ENCODE peak calls at places on chromosomes 7 and 10, in five cellular contexts. K is A549, M is GM12878, C is body of pancreas, L is endothelial cell of umbilical vein. F is an unnamed sample.

GRCh38 chr7:126979722-126980121 is 273.0 kb downstream of the GRM8 start:
- DNase-seq in L (no peak), C (no peak), M (no peak), K (no peak), F (no peak)

GRCh38 chr10:34286136-34286739 is 528.9 kb downstream of the PARD3 start:
- DNase-seq in K (peak; percentile 61), L (no peak), C (no peak), M (no peak), F (no peak)

GRCh38 chr10:112915590-112916572 is 34.2 kb upstream of the TCF7L2 start:
- DNase-seq in M (peak; percentile 7), C (peak; percentile 53), L (no peak), K (peak; percentile 92), F (peak; percentile 62)

GRCh38 chr7:130379551-130380120 is 658 bp upstream of the CPA1 start:
- DNase-seq in M (no peak), L (no peak), K (no peak), C (peak; percentile 88), F (peak; percentile 77)

GRCh38 chr7:5419523-5420107 is 4.0 kb downstream of the TNRC18 start:
- DNase-seq in M (no peak), C (peak; percentile 50), L (peak; percentile 27), K (no peak), F (no peak)

GRCh38 chr7:114048386-114049235 is 129.8 kb upstream of the PPP1R3A start:
- DNase-seq in L (no peak), C (no peak), M (no peak), K (peak; percentile 5), F (no peak)

GRCh38 chr10:28256776-28257175 is 46.1 kb downstream of the MPP7 start:
- DNase-seq in L (no peak), M (no peak), C (no peak), K (no peak), F (no peak)

GRCh38 chr10:14405076-14406065 is 74.6 kb upstream of the FRMD4A start:
- DNase-seq in K (peak; percentile 24), C (no peak), M (no peak), L (no peak), F (no peak)

GRCh38 chr7:74272305-74273038 is 16.7 kb upstream of the CLIP2 start:
- DNase-seq in C (peak; percentile 79), K (peak; percentile 54), M (peak; percentile 97), L (peak; percentile 90), F (peak; percentile 93)

GRCh38 chr7:100373261-100373831 is at the start of gene PILRA:
- DNase-seq in L (no peak), C (no peak), K (no peak), M (no peak), F (no peak)

GRCh38 chr10:61757001-61757400 is 94.3 kb downstream of the CABCOCO1 start:
- DNase-seq in C (no peak), L (no peak), K (no peak), M (no peak), F (no peak)

GRCh38 chr10:71203716-71204115 is 8.7 kb upstream of the UNC5B start:
- DNase-seq in M (no peak), K (no peak), C (no peak), L (no peak), F (peak; percentile 13)

GRCh38 chr7:102208826-102209225 is 77.8 kb upstream of the SH2B2 start:
- DNase-seq in L (no peak), C (peak; percentile 28), K (no peak), M (no peak), F (no peak)

GRCh38 chr10:132876967-132877366 is 65.4 kb downstream of the CFAP46 start:
- DNase-seq in M (no peak), K (no peak), L (no peak), C (no peak), F (peak; percentile 54)

GRCh38 chr7:976901-977325 is 1.6 kb upstream of the COX19 start:
- DNase-seq in K (no peak), L (no peak), C (no peak), M (no peak), F (no peak)

GRCh38 chr7:93117852-93118530 is at the start of gene SAMD9:
- DNase-seq in L (peak; percentile 76), K (peak; percentile 77), M (peak; percentile 77), C (peak; percentile 81), F (no peak)
- TF ChIP-seq POLR2A in L (no peak), K (no peak), M (no peak), C (peak; percentile 25), F (no peak)

GRCh38 chr7:83155996-83156395 is 6.7 kb downstream of the PCLO start:
- DNase-seq in M (no peak), C (no peak), L (no peak), K (no peak), F (no peak)

GRCh38 chr7:83153419-83153818 is 9.3 kb downstream of the PCLO start:
- DNase-seq in K (no peak), C (no peak), M (no peak), L (no peak), F (no peak)

GRCh38 chr7:83159731-83160130 is 3.0 kb downstream of the PCLO start:
- DNase-seq in L (no peak), C (no peak), M (no peak), K (no peak), F (no peak)

GRCh38 chr7:83150310-83150709 is 12.4 kb downstream of the PCLO start:
- DNase-seq in K (peak; percentile 13), M (no peak), C (no peak), L (no peak), F (no peak)

DNA sequence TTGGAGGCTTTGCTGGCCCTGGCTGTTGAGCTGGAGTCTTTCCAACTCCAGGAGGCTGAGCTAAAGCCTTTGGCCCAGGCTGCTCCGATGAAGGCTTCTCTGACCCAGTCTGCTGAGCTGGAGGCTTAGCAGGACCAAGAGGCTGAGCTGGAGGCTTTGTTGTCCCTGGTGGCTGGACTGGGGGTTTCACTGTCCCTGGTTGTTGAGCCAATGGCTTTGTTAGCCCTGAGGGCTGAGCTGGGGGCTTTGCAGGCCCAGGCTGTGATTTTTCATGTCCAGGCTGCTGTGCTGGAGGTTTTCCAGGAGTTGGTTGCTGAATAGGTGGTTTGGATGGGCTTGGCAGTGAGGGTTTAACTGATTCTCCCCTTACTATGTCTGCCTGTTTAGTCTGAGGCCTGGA is 7.3 kb downstream of the PCLO start:
- DNase-seq in L (no peak), M (no peak), K (no peak), C (no peak), F (no peak)
- TF ChIP-seq CTCF in L (no peak), M (no peak), K (no peak), C (no peak), F (no peak)

GRCh38 chr7:150339369-150339768 is 2.1 kb downstream of the RARRES2 start:
- DNase-seq in C (no peak), L (no peak), K (no peak), M (no peak), F (no peak)

GRCh38 chr7:150340024-150340749 is 1.2 kb downstream of the RARRES2 start:
- DNase-seq in K (no peak), L (no peak), M (no peak), C (peak; percentile 65), F (peak; percentile 86)

GRCh38 chr7:150342119-150342405 is 633 bp upstream of the RARRES2 start:
- DNase-seq in M (no peak), L (no peak), K (no peak), C (no peak), F (no peak)

GRCh38 chr7:150341263-150342118 is at the start of gene RARRES2:
- DNase-seq in M (no peak), C (peak; percentile 57), L (no peak), K (no peak), F (no peak)

DNA sequence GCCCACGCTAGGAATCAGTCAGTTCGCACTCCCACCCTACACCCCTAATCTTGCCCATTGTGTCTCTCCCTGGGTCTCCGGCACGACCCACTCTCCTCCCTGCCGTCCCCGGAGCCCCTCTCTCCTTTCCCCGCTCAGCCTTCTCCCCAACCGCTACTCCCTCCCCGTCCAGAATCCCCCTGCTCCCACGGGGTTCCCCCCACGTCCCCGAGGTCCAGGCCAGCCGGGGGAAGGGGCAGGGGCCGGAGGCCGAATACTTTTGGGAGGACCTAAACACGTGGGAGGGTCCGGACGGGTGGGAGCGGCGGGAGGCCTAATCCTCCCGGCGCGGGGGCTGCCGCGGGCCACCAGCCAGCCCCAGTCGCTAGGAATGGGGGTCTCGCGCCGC is 560 bp downstream of the RARRES2 start:
- DNase-seq in L (no peak), M (no peak), K (no peak), C (no peak), F (no peak)
- H3K4me3 ChIP-seq in L (no peak overlapping the region), M (no peak overlapping the region), K (no peak overlapping the region), C (peak overlapping the region; percentile 34), F (peak overlapping the region; percentile 0)

GRCh38 chr7:134986363-134987231 is at the start of gene AGBL3:
- DNase-seq in M (peak; percentile 84), L (peak; percentile 95), K (peak; percentile 97), C (peak; percentile 98), F (peak; percentile 92)
- TF ChIP-seq POLR2A in M (peak; percentile 88), L (peak; percentile 74), K (peak; percentile 62), C (peak; percentile 85), F (no peak)

F was measured in lower leg skin.